ENCODE peak calls at places on chromosomes 5 and 9, in five cellular contexts. P is spleen, S is tibial nerve, J is endothelial cell of umbilical vein, W is transverse colon. A is an unnamed sample.

GRCh38 chr5:94690778-94691177 is 72.3 kb downstream of the SLF1 start:
- DNase-seq in P (no peak), S (no peak), J (no peak), W (no peak), A (no peak)

GRCh38 chr9:15192856-15193255 is 114.2 kb downstream of the TTC39B start:
- DNase-seq in P (no peak), S (no peak), J (no peak), W (no peak), A (no peak)

GRCh38 chr5:124402144-124402581 is 344.3 kb downstream of the ZNF608 start:
- DNase-seq in P (no peak), S (peak), J (peak), W (peak), A (no peak)

GRCh38 chr5:65364907-65365306 is 116.8 kb downstream of the ADAMTS6 start:
- DNase-seq in P (no peak), S (no peak), J (no peak), W (no peak), A (no peak)

GRCh38 chr9:105957830-105958229 is 263.5 kb downstream of the TMEM38B start:
- DNase-seq in P (no peak), S (no peak), J (no peak), W (no peak), A (no peak)

GRCh38 chr5:143442398-143442797 is 38.9 kb upstream of the NR3C1 start:
- DNase-seq in P (no peak), S (no peak), J (no peak), W (no peak), A (no peak)

GRCh38 chr5:175012267-175012666 is 287.9 kb downstream of the MSX2 start:
- DNase-seq in P (no peak), S (no peak), J (no peak), W (no peak), A (no peak)

GRCh38 chr5:69526660-69527059 is 33.3 kb upstream of the GTF2H2C start:
- DNase-seq in P (no peak), S (no peak), J (no peak), W (no peak), A (no peak)

GRCh38 chr5:116037236-116037822 is 5.1 kb downstream of the ARL14EPL start:
- DNase-seq in P (no peak), S (no peak), J (peak), W (no peak), A (no peak)

GRCh38 chr9:21708225-21708624 is 94.2 kb upstream of the MTAP start:
- DNase-seq in P (no peak), S (no peak), J (no peak), W (no peak), A (no peak)

GRCh38 chr9:6054280-6055099 is 39.1 kb upstream of the RANBP6 start:
- DNase-seq in P (no peak), S (peak), J (peak), W (peak), A (peak)

GRCh38 chr5:134555889-134556311 is 30.4 kb downstream of the JADE2 start:
- DNase-seq in P (peak), S (peak), J (peak), W (peak), A (peak)

GRCh38 chr9:78319197-78320029 is 22.5 kb downstream of the PSAT1 start:
- DNase-seq in P (no peak), S (no peak), J (no peak), W (no peak), A (no peak)

GRCh38 chr5:175484322-175484721 is 6.0 kb downstream of the SFXN1 start:
- DNase-seq in P (peak), S (no peak), J (no peak), W (no peak), A (no peak)

GRCh38 chr9:121529237-121529987 is 29.8 kb upstream of the GGTA1 start:
- DNase-seq in P (peak), S (peak), J (peak), W (peak), A (no peak)

GRCh38 chr5:39253211-39253610 is 33.8 kb upstream of the FYB1 start:
- DNase-seq in P (no peak), S (no peak), J (no peak), W (no peak), A (no peak)

GRCh38 chr9:86098793-86099694 is at the start of gene GOLM1:
- DNase-seq in P (peak), S (no peak), J (peak), W (peak), A (peak)

GRCh38 chr9:113720495-113720894 is 155.6 kb upstream of the ZNF618 start:
- DNase-seq in P (no peak), S (no peak), J (no peak), W (no peak), A (no peak)

GRCh38 chr5:153794327-153794726 is 244.4 kb downstream of the FAM114A2 start:
- DNase-seq in P (no peak), S (no peak), J (no peak), W (no peak), A (no peak)

GRCh38 chr5:79560774-79561524 is 47.0 kb upstream of the HOMER1 start:
- DNase-seq in P (no peak), S (no peak), J (no peak), W (no peak), A (no peak)

GRCh38 chr5:136067422-136067821 is 38.6 kb downstream of the TGFBI start:
- DNase-seq in P (no peak), S (no peak), J (no peak), W (no peak), A (no peak)

GRCh38 chr5:174725261-174725990 is 1.0 kb downstream of the MSX2 start:
- DNase-seq in P (no peak), S (no peak), J (no peak), W (no peak), A (no peak)

GRCh38 chr9:37984672-37985611 is 81.0 kb upstream of the SLC25A51 start:
- DNase-seq in P (peak), S (no peak), J (no peak), W (peak), A (peak)

GRCh38 chr9:128392302-128393152 is 21.4 kb downstream of the URM1 start:
- DNase-seq in P (no peak), S (no peak), J (no peak), W (no peak), A (no peak)

GRCh38 chr9:12461759-12462158 is 231.4 kb upstream of the TYRP1 start:
- DNase-seq in P (no peak), S (no peak), J (no peak), W (no peak), A (no peak)

GRCh38 chr5:132437604-132438275 is 52.8 kb downstream of the IRF1 start:
- DNase-seq in P (peak), S (peak), J (peak), W (peak), A (peak)

GRCh38 chr5:131671409-131671808 is 36.4 kb upstream of the RAPGEF6 start:
- DNase-seq in P (no peak), S (no peak), J (no peak), W (no peak), A (peak)

GRCh38 chr5:134135091-134135655 is 20.7 kb downstream of the TCF7 start:
- DNase-seq in P (peak), S (no peak), J (no peak), W (peak), A (no peak)

GRCh38 chr5:171142617-171143016 is 166.4 kb upstream of the TLX3 start:
- DNase-seq in P (no peak), S (no peak), J (no peak), W (no peak), A (no peak)

GRCh38 chr5:158175664-158176507 is 316.9 kb upstream of the CLINT1 start:
- DNase-seq in P (no peak), S (no peak), J (peak), W (peak), A (no peak)

GRCh38 chr5:158178535-158178934 is 319.6 kb upstream of the CLINT1 start:
- DNase-seq in P (no peak), S (no peak), J (no peak), W (no peak), A (no peak)

GRCh38 chr5:158170534-158170933 is 311.6 kb upstream of the CLINT1 start:
- DNase-seq in P (no peak), S (no peak), J (no peak), W (peak), A (no peak)

GRCh38 chr5:158172005-158172404 is 313.1 kb upstream of the CLINT1 start:
- DNase-seq in P (no peak), S (no peak), J (no peak), W (no peak), A (no peak)

GRCh38 chr5:158174918-158175663 is 316.1 kb upstream of the CLINT1 start:
- DNase-seq in P (peak), S (peak), J (peak), W (peak), A (peak)
- TF ChIP-seq POLR2A in P (no peak), S (no peak), J (no peak), W (no peak), A (no peak)

DNA sequence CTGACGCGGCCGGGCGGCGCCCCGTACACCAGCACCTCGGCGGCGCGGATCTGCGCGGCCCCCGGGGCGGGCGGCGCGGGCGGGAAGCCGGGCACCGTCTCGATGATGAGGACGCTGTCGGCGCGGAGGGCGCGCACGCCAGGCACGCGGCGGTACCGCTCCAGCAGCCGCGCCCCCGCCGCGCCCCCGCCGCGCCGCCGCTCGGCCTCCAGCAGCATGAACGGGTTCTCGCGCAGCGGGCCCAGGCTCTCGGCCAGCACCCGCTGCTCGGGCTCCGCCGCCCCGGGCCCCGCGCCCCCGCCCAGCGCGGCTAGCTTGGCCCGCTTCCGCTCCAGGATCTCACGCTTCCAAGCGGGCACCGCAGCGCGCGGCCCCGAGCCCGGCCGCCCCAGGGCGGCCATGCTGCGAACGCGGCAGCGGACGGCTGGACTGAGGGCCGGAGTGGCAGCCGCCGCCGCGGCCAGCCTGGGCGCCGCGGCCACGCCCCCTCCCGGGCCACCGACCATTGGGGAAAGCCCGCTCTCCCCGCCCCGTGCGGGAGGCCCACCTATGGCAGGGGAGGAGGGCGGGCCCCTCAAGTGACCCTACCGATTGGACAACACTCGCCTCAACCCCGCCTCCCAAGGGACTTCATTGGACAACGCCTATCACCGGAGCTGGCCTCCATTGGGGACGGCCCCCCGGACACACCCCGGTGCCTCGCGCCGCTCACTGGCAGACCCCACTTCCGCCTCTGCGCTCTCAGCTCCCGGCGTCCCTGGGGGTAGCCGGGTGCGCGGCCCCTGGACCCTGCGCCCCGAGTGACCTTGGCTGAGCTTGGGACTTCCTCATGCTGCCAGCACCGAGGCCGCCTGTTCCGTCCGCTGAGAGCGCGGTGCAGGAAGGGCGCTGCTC is at the start of gene TPRN:
- DNase-seq in P (peak), S (peak), J (peak), W (peak), A (peak)
- TF ChIP-seq POLR2A in P (peak), S (peak), J (peak), W (peak), A (peak)

DNA sequence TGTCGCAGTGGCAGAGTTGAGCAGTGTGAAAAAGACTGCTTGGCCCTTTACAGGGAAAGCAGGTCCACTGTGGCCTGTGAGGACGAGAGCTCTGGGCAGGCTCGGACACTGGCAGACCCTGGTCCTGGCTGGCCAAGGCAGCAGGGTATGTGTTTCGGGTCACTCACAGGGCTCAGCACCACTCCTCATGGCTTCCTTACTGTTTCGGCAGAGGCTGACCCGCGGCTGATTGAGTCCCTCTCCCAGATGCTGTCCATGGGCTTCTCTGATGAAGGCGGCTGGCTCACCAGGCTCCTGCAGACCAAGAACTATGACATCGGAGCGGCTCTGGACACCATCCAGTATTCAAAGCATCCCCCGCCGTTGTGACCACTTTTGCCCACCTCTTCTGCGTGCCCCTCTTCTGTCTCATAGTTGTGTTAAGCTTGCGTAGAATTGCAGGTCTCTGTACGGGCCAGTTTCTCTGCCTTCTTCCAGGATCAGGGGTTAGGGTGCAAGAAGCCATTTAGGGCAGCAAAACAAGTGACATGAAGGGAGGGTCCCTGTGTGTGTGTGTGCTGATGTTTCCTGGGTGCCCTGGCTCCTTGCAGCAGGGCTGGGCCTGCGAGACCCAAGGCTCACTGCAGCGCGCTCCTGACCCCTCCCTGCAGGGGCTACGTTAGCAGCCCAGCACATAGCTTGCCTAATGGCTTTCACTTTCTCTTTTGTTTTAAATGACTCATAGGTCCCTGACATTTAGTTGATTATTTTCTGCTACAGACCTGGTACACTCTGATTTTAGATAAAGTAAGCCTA is 15.7 kb downstream of the SQSTM1 start:
- DNase-seq in P (peak), S (no peak), J (no peak), W (no peak), A (peak)
- TF ChIP-seq POLR2A in P (no peak), S (no peak), J (no peak), W (no peak), A (no peak)

GRCh38 chr9:110468950-110469349 is 110.6 kb downstream of the SVEP1 start:
- DNase-seq in P (no peak), S (no peak), J (no peak), W (no peak), A (no peak)

GRCh38 chr9:110476251-110476650 is 103.3 kb downstream of the SVEP1 start:
- DNase-seq in P (no peak), S (no peak), J (no peak), W (no peak), A (no peak)

GRCh38 chr9:110472111-110472510 is 107.4 kb downstream of the SVEP1 start:
- DNase-seq in P (no peak), S (no peak), J (no peak), W (no peak), A (no peak)
- TF ChIP-seq POLR2A in P (no peak), S (no peak), J (no peak), W (no peak), A (no peak)

GRCh38 chr5:17833336-17833735 is 199.1 kb downstream of the TAF11L14 start:
- DNase-seq in P (no peak), S (no peak), J (peak), W (no peak), A (no peak)

GRCh38 chr5:17828709-17829108 is 194.4 kb downstream of the TAF11L14 start:
- DNase-seq in P (no peak), S (peak), J (no peak), W (no peak), A (no peak)

GRCh38 chr5:17831279-17831678 is 197.0 kb downstream of the TAF11L14 start:
- DNase-seq in P (no peak), S (no peak), J (no peak), W (no peak), A (no peak)
- TF ChIP-seq POLR2A in P (no peak), S (no peak), J (no peak), W (no peak), A (no peak)

GRCh38 chr5:102388235-102388634 is 92.2 kb upstream of the SLCO4C1 start:
- DNase-seq in P (no peak), S (no peak), J (no peak), W (no peak), A (no peak)
- TF ChIP-seq POLR2A in P (no peak), S (no peak), J (no peak), W (no peak), A (no peak)

DNA sequence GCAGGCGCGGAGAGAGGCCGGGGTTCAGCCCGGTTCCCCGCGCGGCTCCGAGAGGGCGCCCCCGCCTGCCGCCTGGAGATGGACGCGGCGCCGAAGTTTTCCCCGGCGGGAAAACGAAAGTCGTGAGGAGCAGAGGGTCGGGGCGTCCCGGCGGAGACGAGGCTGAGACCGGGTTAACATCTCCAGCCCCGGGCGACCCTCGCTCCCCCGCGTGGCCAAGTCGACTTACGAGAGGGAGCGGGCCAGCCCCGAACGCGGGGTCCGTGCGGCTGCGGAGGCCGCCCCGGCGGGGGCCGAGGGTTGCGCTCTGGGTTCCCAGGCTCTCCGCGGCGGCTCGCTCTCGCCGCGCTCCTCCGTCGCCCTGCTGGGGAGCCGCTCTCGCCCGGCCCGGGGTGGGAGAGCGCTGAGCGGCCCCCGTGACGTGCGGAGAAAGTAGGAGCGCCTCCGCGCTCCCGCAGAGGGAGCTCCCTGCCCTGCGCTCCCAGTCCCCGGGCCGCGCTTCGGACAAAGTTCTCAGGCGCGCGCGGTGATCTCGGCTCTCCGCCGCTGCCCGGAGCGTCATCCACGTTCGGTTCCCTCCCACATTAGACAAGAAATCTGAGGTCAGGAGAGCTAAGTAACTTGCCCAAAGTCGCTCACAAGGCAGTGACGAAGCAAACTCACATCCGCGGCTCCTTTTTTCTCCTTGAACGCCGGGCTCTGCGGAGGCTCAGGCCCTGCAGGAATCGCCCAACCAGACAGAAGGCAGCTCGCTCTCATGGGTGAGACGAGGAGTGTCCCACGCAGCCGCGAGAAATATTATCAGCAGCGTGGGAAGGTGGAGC is 1.1 kb upstream of the GCNT4 start:
- DNase-seq in P (peak), S (peak), J (peak), W (peak), A (peak)
- TF ChIP-seq POLR2A in P (no peak), S (no peak), J (no peak), W (peak), A (no peak)

GRCh38 chr5:142108432-142109355 is at the start of gene NDFIP1:
- DNase-seq in P (peak), S (peak), J (peak), W (peak), A (peak)
- TF ChIP-seq POLR2A in P (no peak), S (peak), J (peak), W (peak), A (peak)

GRCh38 chr9:35814841-35815543 is at the start of gene HINT2:
- DNase-seq in P (peak), S (peak), J (peak), W (peak), A (peak)
- TF ChIP-seq POLR2A in P (peak), S (peak), J (peak), W (peak), A (peak)